ENCODE peak calls at places on chromosome X, in four cellular contexts. One of them, this sample, is unnamed.

GRCh38 chrX:118528089-118528753 is 32.6 kb downstream of the DOCK11 start:
- DNase-seq in GM12878: peak
- DNase-seq in K562: no peak
- DNase-seq in GM12891: no peak
- DNase-seq in this sample: no peak

GRCh38 chrX:129825746-129826505 is 17.8 kb downstream of the ZDHHC9 start:
- DNase-seq in GM12891: no peak
- DNase-seq in GM12878: no peak
- DNase-seq in K562: no peak
- DNase-seq in this sample: no peak

GRCh38 chrX:19840899-19841648 is 46.3 kb downstream of the SH3KBP1 start:
- DNase-seq in GM12891: no peak
- DNase-seq in K562: no peak
- DNase-seq in GM12878: peak
- DNase-seq in this sample: peak

GRCh38 chrX:137297167-137297566 is 263.4 kb upstream of the GPR101 start:
- DNase-seq in GM12878: no peak
- DNase-seq in K562: no peak
- DNase-seq in GM12891: no peak
- DNase-seq in this sample: no peak

GRCh38 chrX:48459483-48459882 is 10.6 kb downstream of the SLC38A5 start:
- DNase-seq in K562: no peak
- DNase-seq in GM12878: no peak
- DNase-seq in GM12891: no peak
- DNase-seq in this sample: no peak

GRCh38 chrX:100512471-100512870 is 72.3 kb upstream of the TNMD start:
- DNase-seq in GM12891: peak
- DNase-seq in GM12878: no peak
- DNase-seq in K562: peak
- DNase-seq in this sample: no peak

GRCh38 chrX:109863811-109864210 is 130.8 kb upstream of the ACSL4 start:
- DNase-seq in K562: no peak
- DNase-seq in GM12891: no peak
- DNase-seq in GM12878: no peak
- DNase-seq in this sample: no peak

GRCh38 chrX:43745938-43746721 is 90.0 kb downstream of the MAOA start:
- DNase-seq in GM12891: no peak
- DNase-seq in GM12878: no peak
- DNase-seq in K562: no peak
- DNase-seq in this sample: no peak

GRCh38 chrX:104013606-104014005 is at the start of gene H2BW1:
- DNase-seq in GM12878: no peak
- DNase-seq in GM12891: no peak
- DNase-seq in K562: peak
- DNase-seq in this sample: no peak

GRCh38 chrX:7214251-7214650 is 66.3 kb upstream of the PUDP start:
- DNase-seq in K562: no peak
- DNase-seq in GM12891: no peak
- DNase-seq in GM12878: no peak
- DNase-seq in this sample: no peak

GRCh38 chrX:21974011-21974385 is 33.5 kb downstream of the SMS start:
- DNase-seq in K562: no peak
- DNase-seq in GM12891: no peak
- DNase-seq in GM12878: peak
- DNase-seq in this sample: no peak

GRCh38 chrX:80578518-80579105 is 158.4 kb downstream of the TENT5D start:
- DNase-seq in GM12878: no peak
- DNase-seq in GM12891: no peak
- DNase-seq in K562: peak
- DNase-seq in this sample: no peak

GRCh38 chrX:72145181-72145580 is 13.5 kb upstream of the RTL5 start:
- DNase-seq in GM12891: no peak
- DNase-seq in GM12878: no peak
- DNase-seq in K562: no peak
- DNase-seq in this sample: no peak

GRCh38 chrX:103879339-103879738 is 47.3 kb upstream of the RAB9B start:
- DNase-seq in K562: no peak
- DNase-seq in GM12878: no peak
- DNase-seq in GM12891: no peak
- DNase-seq in this sample: no peak

GRCh38 chrX:50648151-50648550 is 165.8 kb downstream of the SHROOM4 start:
- DNase-seq in GM12878: no peak
- DNase-seq in GM12891: no peak
- DNase-seq in K562: no peak
- DNase-seq in this sample: no peak

GRCh38 chrX:3461824-3462508 is 115.5 kb upstream of the MXRA5 start:
- DNase-seq in K562: no peak
- DNase-seq in GM12891: no peak
- DNase-seq in GM12878: peak
- DNase-seq in this sample: peak

GRCh38 chrX:120260369-120260768 is 9.8 kb downstream of the ZBTB33 start:
- DNase-seq in GM12878: no peak
- DNase-seq in K562: no peak
- DNase-seq in GM12891: no peak
- DNase-seq in this sample: no peak

GRCh38 chrX:19695884-19696283 is 180.6 kb upstream of the MAP3K15 start:
- DNase-seq in K562: no peak
- DNase-seq in GM12878: no peak
- DNase-seq in GM12891: no peak
- DNase-seq in this sample: no peak

GRCh38 chrX:2645563-2645962 is 45.5 kb upstream of the CD99 start:
- DNase-seq in GM12878: no peak
- DNase-seq in K562: no peak
- DNase-seq in GM12891: no peak
- DNase-seq in this sample: no peak

GRCh38 chrX:100447563-100448397 is 37.7 kb upstream of the PCDH19 start:
- DNase-seq in GM12878: no peak
- DNase-seq in K562: peak
- DNase-seq in GM12891: peak
- DNase-seq in this sample: no peak

GRCh38 chrX:106341823-106342222 is 173.7 kb downstream of the PWWP3B start:
- DNase-seq in GM12878: no peak
- DNase-seq in K562: no peak
- DNase-seq in GM12891: no peak
- DNase-seq in this sample: no peak

GRCh38 chrX:39767446-39767845 is 330.3 kb downstream of the BCOR start:
- DNase-seq in GM12891: no peak
- DNase-seq in K562: no peak
- DNase-seq in GM12878: no peak
- DNase-seq in this sample: no peak

GRCh38 chrX:39766882-39767281 is 330.9 kb downstream of the BCOR start:
- DNase-seq in GM12891: no peak
- DNase-seq in K562: no peak
- DNase-seq in GM12878: no peak
- DNase-seq in this sample: no peak

GRCh38 chrX:39766085-39766726 is 331.6 kb downstream of the BCOR start:
- DNase-seq in K562: no peak
- DNase-seq in GM12891: no peak
- DNase-seq in GM12878: no peak
- DNase-seq in this sample: no peak

GRCh38 chrX:39762266-39762841 is 335.4 kb downstream of the BCOR start:
- DNase-seq in GM12878: no peak
- DNase-seq in K562: no peak
- DNase-seq in GM12891: no peak
- DNase-seq in this sample: no peak

GRCh38 chrX:39764441-39764914 is 333.3 kb downstream of the BCOR start:
- DNase-seq in GM12891: no peak
- DNase-seq in GM12878: no peak
- DNase-seq in K562: no peak
- DNase-seq in this sample: no peak
- TF ChIP-seq SPI1 in GM12891: no peak
- TF ChIP-seq SPI1 in GM12878: no peak
- TF ChIP-seq SPI1 in K562: no peak
- TF ChIP-seq SPI1 in this sample: no peak

GRCh38 chrX:53678667-53679066 is 7.9 kb downstream of the HUWE1 start:
- DNase-seq in GM12878: no peak
- DNase-seq in GM12891: no peak
- DNase-seq in K562: no peak
- DNase-seq in this sample: no peak
- TF ChIP-seq SPI1 in GM12878: no peak
- TF ChIP-seq SPI1 in GM12891: no peak
- TF ChIP-seq SPI1 in K562: no peak
- TF ChIP-seq SPI1 in this sample: no peak

DNA sequence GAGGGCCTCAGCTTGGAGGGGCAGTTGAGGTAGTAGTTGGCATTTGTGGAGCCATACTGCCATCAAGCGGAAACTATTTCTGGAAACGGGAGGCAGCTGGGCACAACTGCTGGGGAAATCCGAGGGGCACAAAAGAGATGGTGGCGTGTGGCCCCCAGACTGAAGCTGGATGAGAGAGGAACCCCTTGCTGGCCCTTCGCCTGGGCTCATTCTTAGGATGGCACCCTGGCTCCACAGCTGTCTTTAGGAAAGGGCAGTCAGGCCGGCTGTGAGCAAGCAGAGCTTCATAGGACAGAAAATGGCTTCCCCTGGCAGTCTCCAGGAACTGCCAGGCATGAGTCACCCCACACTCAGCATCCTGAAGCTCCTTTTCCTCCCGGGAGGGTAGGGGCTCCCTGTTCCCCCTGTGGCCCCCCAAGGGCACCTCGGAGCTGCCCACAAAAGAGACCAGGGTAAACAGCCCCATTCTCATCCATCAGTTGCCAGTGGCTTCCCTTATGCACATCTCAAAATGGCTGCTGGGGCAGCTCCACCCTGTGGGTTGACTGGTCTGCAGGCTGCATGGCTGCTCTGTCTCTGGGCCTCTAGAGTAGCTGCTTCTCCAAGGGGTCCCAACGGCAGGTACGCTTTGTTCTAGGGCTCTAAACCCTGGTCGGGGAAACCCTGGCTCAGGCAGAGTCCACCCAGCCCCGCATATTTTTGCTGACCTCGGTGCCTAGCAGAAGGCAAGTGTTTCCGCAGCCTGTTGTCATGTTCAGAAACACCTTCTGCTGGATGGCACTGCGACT is 64.7 kb downstream of the NBDY start:
- DNase-seq in GM12878: no peak
- DNase-seq in GM12891: no peak
- DNase-seq in K562: no peak
- DNase-seq in this sample: no peak
- TF ChIP-seq SPI1 in GM12878: no peak
- TF ChIP-seq SPI1 in GM12891: no peak
- TF ChIP-seq SPI1 in K562: no peak
- TF ChIP-seq SPI1 in this sample: no peak

DNA sequence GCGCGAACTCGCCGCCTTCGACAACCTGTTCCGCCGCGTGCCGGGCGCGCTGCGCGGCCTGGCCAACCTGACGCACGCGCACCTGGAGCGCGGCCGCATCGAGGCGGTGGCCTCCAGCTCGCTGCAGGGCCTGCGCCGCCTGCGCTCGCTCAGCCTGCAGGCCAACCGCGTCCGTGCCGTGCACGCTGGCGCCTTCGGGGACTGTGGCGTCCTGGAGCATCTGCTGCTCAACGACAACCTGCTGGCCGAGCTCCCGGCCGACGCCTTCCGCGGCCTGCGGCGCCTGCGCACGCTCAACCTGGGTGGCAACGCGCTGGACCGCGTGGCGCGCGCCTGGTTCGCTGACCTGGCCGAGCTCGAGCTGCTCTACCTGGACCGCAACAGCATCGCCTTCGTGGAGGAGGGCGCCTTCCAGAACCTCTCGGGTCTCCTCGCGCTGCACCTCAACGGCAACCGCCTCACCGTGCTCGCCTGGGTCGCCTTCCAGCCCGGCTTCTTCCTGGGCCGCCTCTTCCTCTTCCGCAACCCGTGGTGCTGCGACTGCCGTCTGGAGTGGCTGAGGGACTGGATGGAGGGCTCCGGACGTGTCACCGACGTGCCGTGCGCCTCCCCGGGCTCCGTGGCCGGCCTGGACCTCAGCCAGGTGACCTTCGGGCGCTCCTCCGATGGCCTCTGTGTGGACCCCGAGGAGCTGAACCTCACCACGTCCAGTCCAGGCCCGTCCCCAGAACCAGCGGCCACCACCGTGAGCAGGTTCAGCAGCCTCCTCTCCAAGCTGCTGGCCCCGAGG is 27.0 kb downstream of the NYX start:
- DNase-seq in K562: no peak
- DNase-seq in GM12891: no peak
- DNase-seq in GM12878: no peak
- DNase-seq in this sample: no peak
- TF ChIP-seq SPI1 in K562: no peak
- TF ChIP-seq SPI1 in GM12891: no peak
- TF ChIP-seq SPI1 in GM12878: no peak
- TF ChIP-seq SPI1 in this sample: no peak

GRCh38 chrX:17692709-17693346 is 44.5 kb upstream of the SCML1 start:
- DNase-seq in K562: no peak
- DNase-seq in GM12891: no peak
- DNase-seq in GM12878: no peak
- DNase-seq in this sample: no peak
- TF ChIP-seq SPI1 in K562: no peak
- TF ChIP-seq SPI1 in GM12891: no peak
- TF ChIP-seq SPI1 in GM12878: no peak
- TF ChIP-seq SPI1 in this sample: no peak

GRCh38 chrX:23503835-23504539 is 163.3 kb upstream of the PRDX4 start:
- DNase-seq in GM12891: no peak
- DNase-seq in GM12878: no peak
- DNase-seq in K562: no peak
- DNase-seq in this sample: no peak

GRCh38 chrX:23501974-23502373 is 165.3 kb upstream of the PRDX4 start:
- DNase-seq in GM12891: no peak
- DNase-seq in GM12878: no peak
- DNase-seq in K562: no peak
- DNase-seq in this sample: no peak

GRCh38 chrX:23504540-23504884 is 162.8 kb upstream of the PRDX4 start:
- DNase-seq in GM12878: no peak
- DNase-seq in GM12891: no peak
- DNase-seq in K562: no peak
- DNase-seq in this sample: no peak

GRCh38 chrX:23505531-23506303 is 161.6 kb upstream of the PRDX4 start:
- DNase-seq in K562: no peak
- DNase-seq in GM12891: no peak
- DNase-seq in GM12878: no peak
- DNase-seq in this sample: no peak

GRCh38 chrX:23504895-23505294 is 162.4 kb upstream of the PRDX4 start:
- DNase-seq in K562: no peak
- DNase-seq in GM12878: no peak
- DNase-seq in GM12891: no peak
- DNase-seq in this sample: no peak
- TF ChIP-seq SPI1 in K562: no peak
- TF ChIP-seq SPI1 in GM12878: no peak
- TF ChIP-seq SPI1 in GM12891: no peak
- TF ChIP-seq SPI1 in this sample: no peak

This sample was measured in HL-60.